ENCODE peak calls at places on chromosomes 5 and 9, in seven cellular contexts. E is A549, H is nucleus accumbens, M is NCI-H1694 treated with DMSO at 0.1 percent for 48 hours, Z is EL, Y is NAMALWA, W is MV-4-11. T is an unnamed sample.

GRCh38 chr5:112696786-112697185 is 40.9 kb upstream of the APC start:
- DNase-seq in H (no peak), E (no peak), M (no peak), Z (no peak), Y (no peak), W (no peak), T (no peak)

GRCh38 chr9:113425072-113425471 is 14.5 kb downstream of the C9orf43 start:
- DNase-seq in H (no peak), E (no peak), W (no peak), Y (no peak), Z (no peak), M (no peak), T (no peak)

GRCh38 chr9:136684339-136684738 is 2.9 kb downstream of the AGPAT2 start:
- DNase-seq in E (no peak), M (no peak), Y (no peak), Z (no peak), H (no peak), W (no peak), T (no peak)

GRCh38 chr9:6076856-6077255 is 61.4 kb upstream of the RANBP6 start:
- DNase-seq in H (no peak), E (no peak), M (no peak), Z (no peak), W (no peak), Y (no peak), T (no peak)

GRCh38 chr9:135410831-135411473 is 68.6 kb upstream of the PPP1R26 start:
- DNase-seq in Y (no peak), E (no peak), Z (no peak), M (no peak), H (no peak), W (no peak), T (no peak)

GRCh38 chr9:113187935-113188595 is 33.0 kb downstream of the FKBP15 start:
- DNase-seq in E (peak; percentile 26), Z (peak; percentile 97), Y (no peak), W (peak; percentile 94), H (peak; percentile 63), M (no peak), T (no peak)

GRCh38 chr9:109556786-109557185 is 58.7 kb upstream of the PTPN3 start:
- DNase-seq in E (no peak), Z (no peak), H (no peak), M (no peak), W (no peak), Y (no peak), T (no peak)

GRCh38 chr5:135715267-135716050 is 119.0 kb upstream of the SLC25A48 start:
- DNase-seq in Z (no peak), H (no peak), Y (no peak), M (no peak), E (no peak), W (no peak), T (no peak)

GRCh38 chr5:67730917-67731474 is 484.6 kb upstream of the PIK3R1 start:
- DNase-seq in M (no peak), Y (no peak), H (no peak), E (no peak), W (no peak), Z (no peak), T (no peak)

GRCh38 chr5:87231037-87231808 is 36.5 kb upstream of the RASA1 start:
- DNase-seq in Y (no peak), H (no peak), W (no peak), Z (no peak), M (no peak), E (no peak), T (no peak)

GRCh38 chr9:14062449-14063187 is 251.3 kb downstream of the NFIB start:
- DNase-seq in M (no peak), H (no peak), Y (no peak), E (no peak), W (no peak), Z (peak; percentile 4), T (no peak)

GRCh38 chr5:160312139-160312959 is at the start of gene CCNJL:
- DNase-seq in E (peak; percentile 62), Z (peak; percentile 52), M (peak; percentile 24), W (no peak), Y (no peak), H (peak; percentile 50), T (peak; percentile 28)

GRCh38 chr5:178086266-178086665 is 27.1 kb upstream of the N4BP3 start:
- DNase-seq in Y (no peak), M (no peak), W (no peak), Z (no peak), H (no peak), E (no peak), T (no peak)

GRCh38 chr5:122097391-122097790 is 19.3 kb upstream of the LOX start:
- DNase-seq in E (no peak), W (no peak), H (no peak), Y (no peak), M (no peak), Z (no peak), T (no peak)

GRCh38 chr5:113112435-113112834 is 135.8 kb downstream of the DCP2 start:
- DNase-seq in W (no peak), M (no peak), H (no peak), Y (no peak), E (no peak), Z (no peak), T (no peak)

GRCh38 chr5:53123702-53124101 is 14.1 kb upstream of the MOCS2 start:
- DNase-seq in W (peak; percentile 31), Z (peak; percentile 25), Y (peak; percentile 34), H (no peak), M (peak; percentile 7), E (no peak), T (no peak)

GRCh38 chr5:138849439-138849838 is 25.7 kb downstream of the LRRTM2 start:
- DNase-seq in W (no peak), M (no peak), Y (no peak), Z (peak; percentile 60), E (no peak), H (no peak), T (no peak)

GRCh38 chr9:4389755-4390154 is 89.9 kb upstream of the GLIS3 start:
- DNase-seq in Y (no peak), E (no peak), H (no peak), W (no peak), M (no peak), Z (peak; percentile 21), T (no peak)

GRCh38 chr9:136881691-136882108 is 4.6 kb upstream of the TRAF2 start:
- DNase-seq in M (no peak), Y (no peak), Z (no peak), E (peak; percentile 48), H (no peak), W (peak; percentile 45), T (no peak)

GRCh38 chr9:80233102-80233843 is 661.5 kb downstream of the TLE4 start:
- DNase-seq in W (no peak), E (no peak), Z (no peak), Y (no peak), M (no peak), H (no peak), T (no peak)

GRCh38 chr5:72015103-72015548 is 92.1 kb upstream of the MAP1B start:
- DNase-seq in Z (peak; percentile 59), H (peak; percentile 92), M (no peak), E (peak; percentile 83), Y (no peak), W (peak; percentile 47), T (peak; percentile 76)

GRCh38 chr9:17280350-17281012 is 145.6 kb downstream of the CNTLN start:
- DNase-seq in Z (no peak), E (no peak), Y (no peak), H (no peak), M (no peak), W (no peak), T (no peak)

GRCh38 chr9:114611516-114612271 is 603 bp downstream of the TMEM268 start:
- DNase-seq in Y (peak; percentile 63), M (no peak), W (peak; percentile 85), H (peak; percentile 65), E (peak; percentile 63), Z (peak; percentile 70), T (peak; percentile 68)

GRCh38 chr5:87127426-87127825 is 140.3 kb upstream of the RASA1 start:
- DNase-seq in H (no peak), E (no peak), W (peak; percentile 2), M (no peak), Z (peak; percentile 81), Y (no peak), T (no peak)

GRCh38 chr5:7927466-7928375 is 58.8 kb downstream of the MTRR start:
- DNase-seq in Z (peak; percentile 67), E (peak; percentile 45), W (peak; percentile 38), H (peak; percentile 13), Y (peak; percentile 75), M (peak; percentile 79), T (peak; percentile 3)

GRCh38 chr5:154002093-154002492 is 36.6 kb downstream of the FAM114A2 start:
- DNase-seq in E (no peak), Z (no peak), W (no peak), H (no peak), M (no peak), Y (no peak), T (no peak)

GRCh38 chr9:38375572-38375963 is 16.9 kb upstream of the ALDH1B1 start:
- DNase-seq in Y (no peak), Z (no peak), H (no peak), E (no peak), M (no peak), W (no peak), T (no peak)

GRCh38 chr5:37723147-37723961 is 116.5 kb downstream of the GDNF start:
- DNase-seq in M (peak; percentile 39), W (peak; percentile 29), Z (peak; percentile 47), Y (peak; percentile 41), E (peak; percentile 22), H (peak; percentile 25), T (peak; percentile 63)

GRCh38 chr5:135457424-135458071 is 5.4 kb upstream of the TIFAB start:
- DNase-seq in Z (peak; percentile 55), Y (peak; percentile 74), H (no peak), E (peak; percentile 74), W (peak; percentile 74), M (peak; percentile 22), T (no peak)